ENCODE peak calls at places on chromosomes 3 and 15, in eight cellular contexts. One of them, this sample, is unnamed.

GRCh38 chr15:62653122-62653521 is 389.4 kb upstream of the TPM1 start:
- DNase-seq in LoVo: no peak
- DNase-seq in CD8-positive, alpha-beta T cell: no peak
- DNase-seq in DMS153: no peak
- DNase-seq in SK-N-MC: no peak
- DNase-seq in pulmonary artery endothelial cell: no peak
- DNase-seq in ecto neural progenitor cell: no peak
- DNase-seq in HCEC 1CT: no peak
- DNase-seq in this sample: no peak

GRCh38 chr3:133573629-133574194 is at the start of gene CDV3:
- DNase-seq in LoVo: no peak
- DNase-seq in CD8-positive, alpha-beta T cell: no peak
- DNase-seq in DMS153: no peak
- DNase-seq in SK-N-MC: no peak
- DNase-seq in pulmonary artery endothelial cell: no peak
- DNase-seq in ecto neural progenitor cell: no peak
- DNase-seq in HCEC 1CT: no peak
- DNase-seq in this sample: no peak

GRCh38 chr15:32818758-32819405 is 101.1 kb downstream of the GREM1 start:
- DNase-seq in LoVo: no peak
- DNase-seq in CD8-positive, alpha-beta T cell: no peak
- DNase-seq in DMS153: no peak
- DNase-seq in SK-N-MC: peak
- DNase-seq in pulmonary artery endothelial cell: no peak
- DNase-seq in ecto neural progenitor cell: no peak
- DNase-seq in HCEC 1CT: peak
- DNase-seq in this sample: no peak

GRCh38 chr15:73388256-73388781 is 19.6 kb upstream of the HCN4 start:
- DNase-seq in LoVo: peak
- DNase-seq in CD8-positive, alpha-beta T cell: no peak
- DNase-seq in DMS153: no peak
- DNase-seq in SK-N-MC: no peak
- DNase-seq in pulmonary artery endothelial cell: no peak
- DNase-seq in ecto neural progenitor cell: no peak
- DNase-seq in HCEC 1CT: peak
- DNase-seq in this sample: peak

GRCh38 chr3:54093849-54094248 is 28.5 kb upstream of the CACNA2D3 start:
- DNase-seq in LoVo: no peak
- DNase-seq in CD8-positive, alpha-beta T cell: no peak
- DNase-seq in DMS153: no peak
- DNase-seq in SK-N-MC: no peak
- DNase-seq in pulmonary artery endothelial cell: no peak
- DNase-seq in ecto neural progenitor cell: no peak
- DNase-seq in HCEC 1CT: no peak
- DNase-seq in this sample: no peak

GRCh38 chr3:5666455-5666854 is 478.9 kb downstream of the EDEM1 start:
- DNase-seq in LoVo: no peak
- DNase-seq in CD8-positive, alpha-beta T cell: no peak
- DNase-seq in DMS153: no peak
- DNase-seq in SK-N-MC: no peak
- DNase-seq in pulmonary artery endothelial cell: no peak
- DNase-seq in ecto neural progenitor cell: no peak
- DNase-seq in HCEC 1CT: no peak
- DNase-seq in this sample: no peak

GRCh38 chr3:119352235-119352634 is 58.1 kb downstream of the ARHGAP31 start:
- DNase-seq in LoVo: no peak
- DNase-seq in CD8-positive, alpha-beta T cell: peak
- DNase-seq in DMS153: no peak
- DNase-seq in SK-N-MC: no peak
- DNase-seq in pulmonary artery endothelial cell: no peak
- DNase-seq in ecto neural progenitor cell: no peak
- DNase-seq in HCEC 1CT: no peak
- DNase-seq in this sample: no peak

GRCh38 chr15:52682776-52683175 is 3.6 kb upstream of the ATOSA start:
- DNase-seq in LoVo: peak
- DNase-seq in CD8-positive, alpha-beta T cell: no peak
- DNase-seq in DMS153: no peak
- DNase-seq in SK-N-MC: no peak
- DNase-seq in pulmonary artery endothelial cell: no peak
- DNase-seq in ecto neural progenitor cell: no peak
- DNase-seq in HCEC 1CT: no peak
- DNase-seq in this sample: no peak

GRCh38 chr3:141610993-141611392 is 124.2 kb downstream of the RASA2 start:
- DNase-seq in LoVo: no peak
- DNase-seq in CD8-positive, alpha-beta T cell: no peak
- DNase-seq in DMS153: no peak
- DNase-seq in SK-N-MC: no peak
- DNase-seq in pulmonary artery endothelial cell: no peak
- DNase-seq in ecto neural progenitor cell: no peak
- DNase-seq in HCEC 1CT: no peak
- DNase-seq in this sample: no peak

GRCh38 chr3:4949004-4949403 is 30.2 kb upstream of the BHLHE40 start:
- DNase-seq in LoVo: no peak
- DNase-seq in CD8-positive, alpha-beta T cell: no peak
- DNase-seq in DMS153: no peak
- DNase-seq in SK-N-MC: no peak
- DNase-seq in pulmonary artery endothelial cell: no peak
- DNase-seq in ecto neural progenitor cell: no peak
- DNase-seq in HCEC 1CT: no peak
- DNase-seq in this sample: no peak

GRCh38 chr3:11671648-11672100 is 28.0 kb upstream of the VGLL4 start:
- DNase-seq in LoVo: peak
- DNase-seq in CD8-positive, alpha-beta T cell: no peak
- DNase-seq in DMS153: no peak
- DNase-seq in SK-N-MC: no peak
- DNase-seq in pulmonary artery endothelial cell: no peak
- DNase-seq in ecto neural progenitor cell: no peak
- DNase-seq in HCEC 1CT: no peak
- DNase-seq in this sample: no peak